ENCODE peak calls at places on chromosome 14, in four cellular contexts. M, I, K and V are unnamed samples. For H3K9me3, the result is how much of the 10 kb centered on the place peaks cover.

GRCh38 chr14:65439117-65439516 is 26.6 kb downstream of the FUT8 start:
- DNase-seq in I (no peak), K (no peak), M (no peak), V (no peak)

GRCh38 chr14:60396718-60397343 is 89.0 kb downstream of the C14orf39 start:
- DNase-seq in M (no peak), K (no peak), I (no peak), V (no peak)

GRCh38 chr14:86521032-86521730 is 991.2 kb downstream of the FLRT2 start:
- DNase-seq in M (no peak), K (no peak), I (no peak), V (no peak)

GRCh38 chr14:77746064-77746463 is 14.9 kb downstream of the SNW1 start:
- DNase-seq in K (no peak), M (no peak), I (no peak), V (no peak)

GRCh38 chr14:23364164-23364571 is 804 bp downstream of the EFS start:
- DNase-seq in K (no peak), M (no peak), I (no peak), V (no peak)

GRCh38 chr14:24965934-24966593 is 83.9 kb downstream of the STXBP6 start:
- DNase-seq in M (peak), K (no peak), I (no peak), V (no peak)

GRCh38 chr14:39102265-39102968 is 618 bp downstream of the SEC23A start:
- DNase-seq in I (no peak), K (no peak), M (peak), V (no peak)

GRCh38 chr14:53630336-53630735 is 326.3 kb downstream of the BMP4 start:
- DNase-seq in K (no peak), M (no peak), I (no peak), V (no peak)

GRCh38 chr14:51304428-51304827 is 64.4 kb downstream of the TMX1 start:
- DNase-seq in I (no peak), K (no peak), M (no peak), V (no peak)

DNA sequence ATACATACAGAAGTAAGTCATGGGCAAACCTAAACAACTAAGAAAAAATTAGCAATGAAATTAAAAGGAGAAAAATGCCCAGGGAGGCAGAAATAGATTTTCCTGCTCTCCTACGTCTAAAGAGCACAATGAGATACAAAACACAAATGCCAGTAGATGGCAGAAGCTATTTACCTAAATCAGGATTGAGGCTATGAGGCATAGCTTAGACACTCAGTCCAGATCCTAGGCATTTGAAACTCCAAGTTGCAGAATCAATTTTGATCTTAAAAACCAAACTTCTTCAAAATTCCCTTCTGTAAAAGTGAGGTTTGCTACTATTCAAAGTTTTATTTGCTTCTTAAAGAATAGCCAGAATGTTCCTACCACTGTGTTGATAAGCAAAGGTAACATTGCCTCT is 368.6 kb downstream of the DAD1 start:
- DNase-seq in I (no peak), M (no peak), K (no peak), V (no peak)
- TF ChIP-seq CTCF in I (no peak), M (no peak), K (peak), V (no peak)

GRCh38 chr14:20048202-20048601 is 11.6 kb upstream of the OR4L1 start:
- DNase-seq in I (no peak), M (no peak), K (no peak), V (no peak)
- H3K9me3 ChIP-seq in I (under half), M (under half), K (under half), V (under half)

GRCh38 chr14:71320734-71321555 is 413.7 kb downstream of the PCNX1 start:
- DNase-seq in M (peak), K (peak), I (no peak), V (peak)
- TF ChIP-seq CTCF in M (no peak), K (peak), I (no peak), V (peak)

GRCh38 chr14:106788534-106788933 is 1262.2 kb downstream of the TMEM121 start:
- DNase-seq in M (no peak), I (no peak), K (no peak), V (no peak)

GRCh38 chr14:106789318-106789717 is 1262.9 kb downstream of the TMEM121 start:
- DNase-seq in K (no peak), M (no peak), I (no peak), V (no peak)

GRCh38 chr14:106786697-106787096 is 1260.3 kb downstream of the TMEM121 start:
- DNase-seq in K (no peak), I (no peak), M (no peak), V (no peak)

GRCh38 chr14:106790189-106791036 is 1264.0 kb downstream of the TMEM121 start:
- DNase-seq in K (peak), M (peak), I (no peak), V (peak)

GRCh38 chr14:106792543-106792942 is 1266.2 kb downstream of the TMEM121 start:
- DNase-seq in K (no peak), M (no peak), I (no peak), V (no peak)
- H3K9me3 ChIP-seq in K (under half), M (under half), I (under half), V (under half)

GRCh38 chr14:94307410-94307992 is 14.4 kb upstream of the SERPINA10 start:
- DNase-seq in K (no peak), I (peak), M (no peak), V (no peak)
- TF ChIP-seq CTCF in K (peak), I (peak), M (no peak), V (peak)